ENCODE peak calls at places on chromosomes 6 and 20, in eight cellular contexts. One of them, this sample, is unnamed.

GRCh38 chr6:82690283-82690682 is 326.7 kb downstream of the TPBG start:
- DNase-seq in endothelial cell of umbilical vein: no peak
- DNase-seq in tibial nerve: no peak
- DNase-seq in ovary: no peak
- DNase-seq in IMR-90: no peak
- DNase-seq in upper lobe of left lung: no peak
- DNase-seq in adrenal gland: no peak
- DNase-seq in vagina: no peak
- DNase-seq in this sample: no peak

GRCh38 chr20:709421-709820 is 33.8 kb upstream of the SCRT2 start:
- DNase-seq in endothelial cell of umbilical vein: no peak
- DNase-seq in tibial nerve: no peak
- DNase-seq in ovary: no peak
- DNase-seq in IMR-90: no peak
- DNase-seq in upper lobe of left lung: no peak
- DNase-seq in adrenal gland: peak; percentile 65
- DNase-seq in vagina: no peak
- DNase-seq in this sample: no peak

GRCh38 chr6:10800810-10801209 is 37.5 kb downstream of the MAK start:
- DNase-seq in endothelial cell of umbilical vein: peak; percentile 34
- DNase-seq in tibial nerve: no peak
- DNase-seq in ovary: no peak
- DNase-seq in IMR-90: peak; percentile 60
- DNase-seq in upper lobe of left lung: no peak
- DNase-seq in adrenal gland: no peak
- DNase-seq in vagina: no peak
- DNase-seq in this sample: no peak

GRCh38 chr20:59232618-59233017 is 67.8 kb upstream of the EDN3 start:
- DNase-seq in endothelial cell of umbilical vein: no peak
- DNase-seq in tibial nerve: no peak
- DNase-seq in ovary: no peak
- DNase-seq in IMR-90: peak; percentile 4
- DNase-seq in upper lobe of left lung: no peak
- DNase-seq in adrenal gland: no peak
- DNase-seq in vagina: no peak
- DNase-seq in this sample: no peak

GRCh38 chr6:116511424-116512131 is at the start of gene CALHM5:
- DNase-seq in endothelial cell of umbilical vein: peak; percentile 91
- DNase-seq in tibial nerve: peak; percentile 70
- DNase-seq in ovary: peak; percentile 25
- DNase-seq in IMR-90: peak; percentile 94
- DNase-seq in upper lobe of left lung: no peak
- DNase-seq in adrenal gland: peak; percentile 42
- DNase-seq in vagina: no peak
- DNase-seq in this sample: no peak

GRCh38 chr6:150058986-150059385 is 9.9 kb downstream of the ULBP3 start:
- DNase-seq in endothelial cell of umbilical vein: no peak
- DNase-seq in tibial nerve: no peak
- DNase-seq in ovary: no peak
- DNase-seq in IMR-90: no peak
- DNase-seq in upper lobe of left lung: no peak
- DNase-seq in adrenal gland: no peak
- DNase-seq in vagina: no peak
- DNase-seq in this sample: no peak

GRCh38 chr6:168837231-168837903 is 396.4 kb downstream of the SMOC2 start:
- DNase-seq in endothelial cell of umbilical vein: no peak
- DNase-seq in tibial nerve: no peak
- DNase-seq in ovary: no peak
- DNase-seq in IMR-90: no peak
- DNase-seq in upper lobe of left lung: no peak
- DNase-seq in adrenal gland: no peak
- DNase-seq in vagina: no peak
- DNase-seq in this sample: no peak

GRCh38 chr6:1485678-1486077 is 96.3 kb downstream of the FOXF2 start:
- DNase-seq in endothelial cell of umbilical vein: peak; percentile 52
- DNase-seq in tibial nerve: no peak
- DNase-seq in ovary: no peak
- DNase-seq in IMR-90: peak; percentile 94
- DNase-seq in upper lobe of left lung: no peak
- DNase-seq in adrenal gland: peak; percentile 22
- DNase-seq in vagina: no peak
- DNase-seq in this sample: no peak

GRCh38 chr6:25061289-25061945 is 125.7 kb upstream of the RIPOR2 start:
- DNase-seq in endothelial cell of umbilical vein: no peak
- DNase-seq in tibial nerve: peak; percentile 18
- DNase-seq in ovary: no peak
- DNase-seq in IMR-90: peak; percentile 14
- DNase-seq in upper lobe of left lung: no peak
- DNase-seq in adrenal gland: no peak
- DNase-seq in vagina: no peak
- DNase-seq in this sample: no peak

GRCh38 chr20:20593447-20594170 is 118.8 kb downstream of the RALGAPA2 start:
- DNase-seq in endothelial cell of umbilical vein: peak; percentile 35
- DNase-seq in tibial nerve: peak; percentile 35
- DNase-seq in ovary: peak; percentile 31
- DNase-seq in IMR-90: peak; percentile 65
- DNase-seq in upper lobe of left lung: no peak
- DNase-seq in adrenal gland: peak; percentile 34
- DNase-seq in vagina: no peak
- DNase-seq in this sample: peak; percentile 11

GRCh38 chr6:154127638-154128037 is 88.6 kb downstream of the OPRM1 start:
- DNase-seq in endothelial cell of umbilical vein: peak; percentile 4
- DNase-seq in tibial nerve: no peak
- DNase-seq in ovary: no peak
- DNase-seq in IMR-90: no peak
- DNase-seq in upper lobe of left lung: no peak
- DNase-seq in adrenal gland: no peak
- DNase-seq in vagina: no peak
- DNase-seq in this sample: no peak

GRCh38 chr6:157644043-157644810 is 178.8 kb upstream of the SNX9 start:
- DNase-seq in endothelial cell of umbilical vein: peak; percentile 41
- DNase-seq in tibial nerve: no peak
- DNase-seq in ovary: no peak
- DNase-seq in IMR-90: no peak
- DNase-seq in upper lobe of left lung: no peak
- DNase-seq in adrenal gland: no peak
- DNase-seq in vagina: no peak
- DNase-seq in this sample: no peak

GRCh38 chr20:45919536-45919933 is 7.6 kb upstream of the PLTP start:
- DNase-seq in endothelial cell of umbilical vein: peak; percentile 94
- DNase-seq in tibial nerve: peak; percentile 82
- DNase-seq in ovary: peak; percentile 85
- DNase-seq in IMR-90: peak; percentile 94
- DNase-seq in upper lobe of left lung: no peak
- DNase-seq in adrenal gland: peak; percentile 70
- DNase-seq in vagina: no peak
- DNase-seq in this sample: no peak

GRCh38 chr6:36742146-36742545 is 44.5 kb downstream of the RAB44 start:
- DNase-seq in endothelial cell of umbilical vein: no peak
- DNase-seq in tibial nerve: no peak
- DNase-seq in ovary: no peak
- DNase-seq in IMR-90: no peak
- DNase-seq in upper lobe of left lung: peak; percentile 80
- DNase-seq in adrenal gland: no peak
- DNase-seq in vagina: no peak
- DNase-seq in this sample: no peak

GRCh38 chr6:163837681-163838431 is 423.3 kb downstream of the QKI start:
- DNase-seq in endothelial cell of umbilical vein: no peak
- DNase-seq in tibial nerve: no peak
- DNase-seq in ovary: peak; percentile 11
- DNase-seq in IMR-90: peak; percentile 33
- DNase-seq in upper lobe of left lung: no peak
- DNase-seq in adrenal gland: no peak
- DNase-seq in vagina: no peak
- DNase-seq in this sample: no peak

GRCh38 chr6:109382576-109383437 is 540 bp upstream of the CD164 start:
- DNase-seq in endothelial cell of umbilical vein: peak; percentile 94
- DNase-seq in tibial nerve: peak; percentile 89
- DNase-seq in ovary: peak; percentile 93
- DNase-seq in IMR-90: peak; percentile 92
- DNase-seq in upper lobe of left lung: peak; percentile 97
- DNase-seq in adrenal gland: peak; percentile 94
- DNase-seq in vagina: peak; percentile 98
- DNase-seq in this sample: peak; percentile 67
- TF ChIP-seq POLR2A in endothelial cell of umbilical vein: peak; percentile 87
- TF ChIP-seq POLR2A in tibial nerve: peak; percentile 6
- TF ChIP-seq POLR2A in ovary: peak; percentile 21
- TF ChIP-seq POLR2A in IMR-90: peak; percentile 47
- TF ChIP-seq POLR2A in upper lobe of left lung: no peak
- TF ChIP-seq POLR2A in adrenal gland: peak; percentile 75
- TF ChIP-seq POLR2A in vagina: no peak
- TF ChIP-seq POLR2A in this sample: peak; percentile 41

DNA sequence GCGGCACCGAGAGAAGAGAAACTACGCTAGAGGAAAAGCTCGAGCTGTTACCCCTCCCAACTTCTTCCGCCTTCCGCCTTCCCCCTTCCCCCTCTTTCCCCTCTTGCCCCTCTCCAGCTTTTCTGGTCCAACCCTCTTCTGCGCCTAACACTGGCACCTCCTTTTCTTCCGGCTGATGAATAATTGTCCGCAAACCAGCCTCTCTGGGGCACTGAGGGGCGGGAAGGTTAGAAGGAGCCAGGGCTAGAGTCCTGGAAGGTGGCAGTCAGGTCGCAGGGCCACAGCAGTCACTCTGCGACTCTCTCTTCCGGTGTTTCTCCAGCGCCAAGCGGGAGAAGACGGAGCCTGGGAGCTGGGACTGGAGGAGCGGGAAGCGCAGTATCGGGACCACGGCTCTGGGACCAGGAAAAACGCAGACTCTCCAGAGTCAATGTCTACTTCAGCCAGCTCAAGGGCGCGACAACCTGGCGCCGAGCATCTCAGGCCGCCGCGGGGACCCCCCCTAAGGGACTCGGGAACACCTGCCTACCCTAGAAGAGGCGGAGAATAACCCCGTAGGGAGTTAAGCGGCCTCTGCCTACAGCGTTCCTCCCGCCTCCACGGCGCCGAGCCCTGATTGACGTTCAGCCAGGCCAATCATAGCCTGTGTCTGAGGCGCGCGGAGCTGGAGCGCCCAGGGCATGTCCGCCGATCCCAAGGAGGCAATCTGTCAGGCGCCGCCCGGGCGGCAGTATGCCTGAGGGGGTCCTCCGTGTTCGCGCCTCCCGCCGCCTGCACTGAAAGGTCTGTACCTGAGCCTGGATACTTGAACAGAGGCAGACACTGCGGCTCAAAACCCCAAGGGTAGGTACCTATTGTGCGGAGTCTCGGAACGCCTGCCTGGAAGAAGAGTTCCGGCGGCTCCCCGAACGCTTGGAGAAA is 40.4 kb downstream of the PSMB9 start:
- DNase-seq in endothelial cell of umbilical vein: peak; percentile 98
- DNase-seq in tibial nerve: peak; percentile 98
- DNase-seq in ovary: peak; percentile 92
- DNase-seq in IMR-90: peak; percentile 88
- DNase-seq in upper lobe of left lung: peak; percentile 96
- DNase-seq in adrenal gland: peak; percentile 93
- DNase-seq in vagina: peak; percentile 95
- DNase-seq in this sample: peak; percentile 88
- TF ChIP-seq POLR2A in endothelial cell of umbilical vein: peak; percentile 72
- TF ChIP-seq POLR2A in tibial nerve: peak; percentile 75
- TF ChIP-seq POLR2A in ovary: peak; percentile 74
- TF ChIP-seq POLR2A in IMR-90: no peak
- TF ChIP-seq POLR2A in upper lobe of left lung: no peak
- TF ChIP-seq POLR2A in adrenal gland: peak; percentile 85
- TF ChIP-seq POLR2A in vagina: no peak
- TF ChIP-seq POLR2A in this sample: peak; percentile 11

GRCh38 chr20:63741354-63741675 is 1.7 kb downstream of the SLC2A4RG start:
- DNase-seq in endothelial cell of umbilical vein: no peak
- DNase-seq in tibial nerve: no peak
- DNase-seq in ovary: no peak
- DNase-seq in IMR-90: no peak
- DNase-seq in upper lobe of left lung: no peak
- DNase-seq in adrenal gland: no peak
- DNase-seq in vagina: no peak
- DNase-seq in this sample: no peak
- TF ChIP-seq POLR2A in endothelial cell of umbilical vein: no peak
- TF ChIP-seq POLR2A in tibial nerve: no peak
- TF ChIP-seq POLR2A in ovary: no peak
- TF ChIP-seq POLR2A in IMR-90: no peak
- TF ChIP-seq POLR2A in upper lobe of left lung: no peak
- TF ChIP-seq POLR2A in adrenal gland: no peak
- TF ChIP-seq POLR2A in vagina: no peak
- TF ChIP-seq POLR2A in this sample: no peak

GRCh38 chr20:33991498-33991897 is 2.2 kb upstream of the RALY start:
- DNase-seq in endothelial cell of umbilical vein: no peak
- DNase-seq in tibial nerve: no peak
- DNase-seq in ovary: no peak
- DNase-seq in IMR-90: no peak
- DNase-seq in upper lobe of left lung: no peak
- DNase-seq in adrenal gland: no peak
- DNase-seq in vagina: no peak
- DNase-seq in this sample: no peak

GRCh38 chr20:33994624-33994913 is 858 bp downstream of the RALY start:
- DNase-seq in endothelial cell of umbilical vein: no peak
- DNase-seq in tibial nerve: no peak
- DNase-seq in ovary: no peak
- DNase-seq in IMR-90: no peak
- DNase-seq in upper lobe of left lung: no peak
- DNase-seq in adrenal gland: no peak
- DNase-seq in vagina: no peak
- DNase-seq in this sample: no peak

GRCh38 chr20:33992145-33992922 is 1.4 kb upstream of the RALY start:
- DNase-seq in endothelial cell of umbilical vein: no peak
- DNase-seq in tibial nerve: no peak
- DNase-seq in ovary: no peak
- DNase-seq in IMR-90: peak; percentile 54
- DNase-seq in upper lobe of left lung: no peak
- DNase-seq in adrenal gland: no peak
- DNase-seq in vagina: no peak
- DNase-seq in this sample: no peak

GRCh38 chr20:33993800-33994623 is at the start of gene RALY:
- DNase-seq in endothelial cell of umbilical vein: peak; percentile 78
- DNase-seq in tibial nerve: peak; percentile 67
- DNase-seq in ovary: peak; percentile 76
- DNase-seq in IMR-90: peak; percentile 72
- DNase-seq in upper lobe of left lung: peak; percentile 97
- DNase-seq in adrenal gland: peak; percentile 83
- DNase-seq in vagina: peak; percentile 89
- DNase-seq in this sample: peak; percentile 72

DNA sequence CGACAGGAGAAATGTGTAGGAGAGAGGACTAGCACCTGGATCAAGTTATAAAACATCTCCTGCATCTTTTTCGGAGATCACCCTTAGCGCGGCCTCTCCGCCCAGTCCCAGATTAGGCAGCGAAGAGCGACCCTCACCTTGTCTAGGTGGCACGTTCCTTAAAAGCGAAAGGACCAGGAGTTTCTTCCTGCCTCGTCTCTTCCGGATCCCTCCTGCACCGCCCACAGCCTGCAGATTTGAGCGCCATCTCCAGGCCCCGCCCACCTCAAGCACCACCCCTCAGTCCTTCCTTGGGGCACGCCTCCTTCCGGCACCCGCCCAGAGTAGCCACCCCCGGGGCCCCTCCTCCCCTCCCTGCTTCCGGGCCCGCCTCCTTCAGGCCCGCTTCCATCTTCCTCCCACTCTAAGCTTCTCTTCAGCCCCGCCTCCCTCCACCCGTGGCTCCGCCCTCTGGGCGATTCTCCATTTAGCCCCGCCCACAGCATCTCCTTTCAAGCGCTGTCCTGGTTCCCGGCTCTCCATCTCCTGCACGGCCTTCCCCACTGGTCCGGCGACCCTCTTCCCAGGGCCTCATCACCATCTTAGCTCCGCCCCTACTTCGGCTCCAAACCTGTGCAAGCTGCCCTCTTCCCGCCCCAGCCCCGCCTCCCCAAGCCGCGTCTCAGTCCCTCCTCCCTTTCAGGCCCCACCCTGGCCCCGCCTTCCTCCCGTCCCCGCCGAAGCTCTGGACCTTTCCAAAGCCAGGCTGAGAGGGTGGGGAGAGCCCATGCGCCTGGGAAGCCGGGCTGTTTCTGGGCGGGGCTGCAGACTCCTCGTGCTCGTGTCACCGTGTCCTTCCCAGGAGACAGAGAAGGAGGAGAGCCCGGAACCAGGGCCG is 550 bp upstream of the RALY start:
- DNase-seq in endothelial cell of umbilical vein: peak; percentile 100
- DNase-seq in tibial nerve: peak; percentile 99
- DNase-seq in ovary: peak; percentile 100
- DNase-seq in IMR-90: peak; percentile 99
- DNase-seq in upper lobe of left lung: peak; percentile 97
- DNase-seq in adrenal gland: peak; percentile 99
- DNase-seq in vagina: peak; percentile 99
- DNase-seq in this sample: peak; percentile 85
- TF ChIP-seq POLR2A in endothelial cell of umbilical vein: peak; percentile 96
- TF ChIP-seq POLR2A in tibial nerve: no peak
- TF ChIP-seq POLR2A in ovary: peak; percentile 49
- TF ChIP-seq POLR2A in IMR-90: peak; percentile 88
- TF ChIP-seq POLR2A in upper lobe of left lung: no peak
- TF ChIP-seq POLR2A in adrenal gland: peak; percentile 86
- TF ChIP-seq POLR2A in vagina: no peak
- TF ChIP-seq POLR2A in this sample: peak; percentile 88

This sample was measured in GM12891.